ENCODE peak calls at places on chromosomes 11 and 22, in four cellular contexts. K is H1, U is GM12878, M is K562. D is an unnamed sample.

GRCh38 chr11:122769126-122769780 is 69.0 kb upstream of the CRTAM start:
- DNase-seq in U (no peak), K (no peak), M (no peak), D (no peak)

GRCh38 chr11:46655631-46656030 is 38.3 kb downstream of the ATG13 start:
- DNase-seq in U (no peak), K (no peak), M (no peak), D (no peak)

GRCh38 chr11:44886765-44887164 is 63.9 kb downstream of the TP53I11 start:
- DNase-seq in M (no peak), U (no peak), K (no peak), D (no peak)

GRCh38 chr22:45720875-45721378 is 49.3 kb downstream of the ATXN10 start:
- DNase-seq in M (no peak), K (no peak), U (no peak), D (no peak)

GRCh38 chr11:121563900-121564822 is 111.4 kb upstream of the SORL1-AS1 start:
- DNase-seq in U (no peak), M (no peak), K (no peak), D (no peak)

GRCh38 chr11:122772945-122773344 is 65.4 kb upstream of the CRTAM start:
- DNase-seq in M (no peak), K (no peak), U (no peak), D (no peak)

GRCh38 chr22:30655532-30655931 is 12.1 kb downstream of the DUSP18 start:
- DNase-seq in K (no peak), M (no peak), U (no peak), D (no peak)

GRCh38 chr11:47109882-47110281 is 66.8 kb downstream of the ARFGAP2 start:
- DNase-seq in M (no peak), U (no peak), K (no peak), D (no peak)

GRCh38 chr11:118921121-118921928 is 4.4 kb downstream of the BCL9L start:
- DNase-seq in U (no peak), K (no peak), M (no peak), D (no peak)

GRCh38 chr11:45777127-45777969 is 27.6 kb upstream of the SLC35C1 start:
- DNase-seq in U (no peak), K (no peak), M (no peak), D (no peak)

GRCh38 chr11:94171693-94172440 is 43.2 kb downstream of the PANX1 start:
- DNase-seq in M (peak; percentile 84), U (no peak), K (peak; percentile 36), D (peak; percentile 16)

GRCh38 chr11:2738551-2739431 is 39.0 kb upstream of the KCNQ1OT1 start:
- DNase-seq in U (no peak), M (peak; percentile 68), K (no peak), D (no peak)

GRCh38 chr11:61053198-61053597 is 49.1 kb upstream of the CD5 start:
- DNase-seq in M (no peak), U (no peak), K (no peak), D (no peak)

GRCh38 chr11:125069796-125070195 is 6.7 kb downstream of the SLC37A2 start:
- DNase-seq in U (no peak), M (no peak), K (no peak), D (no peak)

GRCh38 chr11:12506502-12506921 is 129.1 kb downstream of the PARVA start:
- DNase-seq in U (no peak), M (no peak), K (no peak), D (no peak)

GRCh38 chr22:34866501-34867171 is 199.3 kb upstream of the ISX start:
- DNase-seq in K (no peak), U (no peak), M (no peak), D (no peak)

GRCh38 chr11:78210000-78210608 is 21.4 kb downstream of the USP35 start:
- DNase-seq in K (no peak), U (no peak), M (no peak), D (no peak)

GRCh38 chr11:46210133-46210636 is 67.3 kb upstream of the CREB3L1 start:
- DNase-seq in M (no peak), K (no peak), U (peak; percentile 15), D (no peak)

GRCh38 chr11:47047972-47048371 is 111.4 kb downstream of the CSTPP1 start:
- DNase-seq in K (no peak), U (no peak), M (no peak), D (no peak)

GRCh38 chr11:120199613-120200012 is 11.2 kb upstream of the OAF start:
- DNase-seq in K (no peak), M (no peak), U (no peak), D (no peak)

GRCh38 chr22:42001127-42001526 is 2.5 kb downstream of the WBP2NL start:
- DNase-seq in U (no peak), M (no peak), K (no peak), D (no peak)

GRCh38 chr22:42684462-42685195 is 35.4 kb upstream of the CYB5R3 start:
- DNase-seq in U (no peak), K (no peak), M (no peak), D (no peak)

GRCh38 chr11:58963551-58964075 is 24.3 kb downstream of the GLYATL1 start:
- DNase-seq in U (no peak), M (no peak), K (peak; percentile 70), D (no peak)

GRCh38 chr22:35205956-35206355 is 51.3 kb upstream of the HMGXB4 start:
- DNase-seq in U (no peak), M (no peak), K (no peak), D (no peak)

GRCh38 chr11:33670250-33671011 is 30.2 kb downstream of the C11orf91 start:
- DNase-seq in U (no peak), K (no peak), M (no peak), D (no peak)

GRCh38 chr11:132125855-132126841 is 755.7 kb downstream of the NTM start:
- DNase-seq in K (no peak), U (no peak), M (no peak), D (no peak)

GRCh38 chr11:3617990-3618389 is 23.8 kb downstream of the ART5 start:
- DNase-seq in K (no peak), U (no peak), M (no peak), D (no peak)

GRCh38 chr22:18977824-18978425 is 41.8 kb upstream of the PRODH start:
- DNase-seq in U (no peak), M (no peak), K (no peak), D (no peak)

GRCh38 chr11:44556735-44557409 is 8.6 kb upstream of the CD82 start:
- DNase-seq in K (no peak), M (no peak), U (peak; percentile 47), D (peak; percentile 54)

GRCh38 chr11:73988227-73988626 is 5.6 kb upstream of the UCP2 start:
- DNase-seq in M (no peak), K (no peak), U (no peak), D (no peak)
- TF ChIP-seq EGR1 in M (no peak), K (no peak), U (no peak), D (no peak)

GRCh38 chr22:39281126-39281525 is 36.3 kb upstream of the PDGFB start:
- DNase-seq in K (no peak), M (no peak), U (no peak), D (no peak)

GRCh38 chr22:39284983-39285382 is 34.4 kb downstream of the RPL3 start:
- DNase-seq in U (no peak), M (no peak), K (no peak), D (no peak)

GRCh38 chr22:39284142-39284980 is 35.1 kb downstream of the RPL3 start:
- DNase-seq in U (no peak), M (no peak), K (no peak), D (no peak)

GRCh38 chr22:39283312-39284141 is 35.9 kb downstream of the RPL3 start:
- DNase-seq in M (peak; percentile 93), U (no peak), K (no peak), D (no peak)

DNA sequence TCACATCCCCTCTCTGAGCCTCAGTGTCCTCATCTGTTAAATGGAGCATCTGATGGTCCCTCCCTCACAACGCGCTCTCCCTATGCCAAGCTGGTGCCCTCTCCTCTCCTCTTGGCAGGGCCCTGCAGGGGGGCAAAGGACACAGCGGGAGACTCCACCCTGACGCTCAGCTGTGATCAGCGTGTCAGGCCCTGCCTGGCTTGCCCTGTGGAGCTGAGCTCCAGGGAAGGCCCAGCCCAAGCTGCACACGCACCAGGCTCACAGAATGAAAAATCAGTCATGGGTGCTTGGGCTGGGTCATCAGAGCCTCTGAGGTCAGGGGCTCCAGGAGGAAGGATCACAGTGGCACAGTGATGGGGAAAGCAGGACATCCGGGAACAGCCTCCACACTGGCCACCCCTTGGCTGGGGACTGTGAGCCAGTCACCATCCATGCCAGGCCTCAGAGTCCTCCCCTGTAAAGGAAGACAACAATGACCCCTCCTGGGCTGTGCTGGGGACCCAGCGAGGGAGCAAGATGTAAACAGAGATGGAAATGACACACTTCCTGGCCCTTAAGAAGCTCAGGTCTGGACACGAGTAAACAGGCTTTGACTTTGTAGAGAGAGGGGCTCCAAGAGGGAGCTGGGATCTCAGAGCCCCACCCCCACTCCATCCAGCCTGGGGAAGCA is 36.6 kb downstream of the RPL3 start:
- DNase-seq in U (no peak), M (no peak), K (no peak), D (no peak)
- TF ChIP-seq POLR2AphosphoS5 in U (no peak), M (no peak), K (no peak), D (no peak)

GRCh38 chr11:77155556-77156130 is 27.6 kb downstream of the MYO7A start:
- DNase-seq in M (no peak), K (no peak), U (no peak), D (no peak)

GRCh38 chr11:77155082-77155475 is 27.0 kb downstream of the MYO7A start:
- DNase-seq in U (no peak), K (no peak), M (no peak), D (no peak)

GRCh38 chr11:77153276-77154185 is 25.5 kb downstream of the MYO7A start:
- DNase-seq in M (no peak), K (no peak), U (no peak), D (no peak)

GRCh38 chr11:77152846-77153245 is 24.8 kb downstream of the MYO7A start:
- DNase-seq in U (no peak), K (no peak), M (no peak), D (no peak)

DNA sequence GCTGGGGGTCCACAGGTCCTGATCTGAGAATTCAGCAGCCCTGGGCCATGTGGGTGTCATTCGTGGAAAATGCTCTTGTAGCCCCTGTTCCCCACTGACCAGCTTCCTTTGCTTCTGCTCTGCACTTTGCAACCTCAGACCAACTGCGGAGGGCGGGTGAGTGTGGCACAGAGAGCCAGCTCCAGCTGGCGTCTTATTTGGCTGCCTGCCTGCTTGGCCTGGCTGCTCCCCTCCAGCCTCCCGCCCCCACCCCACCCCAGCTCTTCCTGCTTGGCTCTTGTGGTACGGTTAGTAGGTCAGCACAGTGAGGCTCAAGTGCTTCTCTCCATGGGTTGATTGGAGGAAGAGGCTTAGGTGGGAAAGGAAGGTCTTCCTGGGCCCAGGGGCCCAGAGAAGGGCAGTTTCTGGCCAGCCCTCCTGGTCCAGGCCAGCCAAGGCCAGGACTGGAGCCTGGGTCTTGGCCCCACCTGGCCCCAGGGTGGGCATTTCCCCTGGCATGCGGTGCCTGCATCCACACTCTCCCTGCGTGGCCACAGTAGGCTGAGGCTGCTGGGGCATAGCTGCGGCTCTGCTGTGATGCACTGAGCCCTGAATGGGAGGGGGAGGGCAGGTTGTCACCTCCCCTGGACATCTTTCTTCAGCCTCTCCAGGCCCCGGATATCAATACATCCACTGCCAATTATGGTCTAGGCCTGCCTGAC is 26.5 kb downstream of the MYO7A start:
- DNase-seq in K (no peak), M (no peak), U (no peak), D (no peak)
- TF ChIP-seq EGR1 in K (no peak), M (no peak), U (no peak), D (no peak)

DNA sequence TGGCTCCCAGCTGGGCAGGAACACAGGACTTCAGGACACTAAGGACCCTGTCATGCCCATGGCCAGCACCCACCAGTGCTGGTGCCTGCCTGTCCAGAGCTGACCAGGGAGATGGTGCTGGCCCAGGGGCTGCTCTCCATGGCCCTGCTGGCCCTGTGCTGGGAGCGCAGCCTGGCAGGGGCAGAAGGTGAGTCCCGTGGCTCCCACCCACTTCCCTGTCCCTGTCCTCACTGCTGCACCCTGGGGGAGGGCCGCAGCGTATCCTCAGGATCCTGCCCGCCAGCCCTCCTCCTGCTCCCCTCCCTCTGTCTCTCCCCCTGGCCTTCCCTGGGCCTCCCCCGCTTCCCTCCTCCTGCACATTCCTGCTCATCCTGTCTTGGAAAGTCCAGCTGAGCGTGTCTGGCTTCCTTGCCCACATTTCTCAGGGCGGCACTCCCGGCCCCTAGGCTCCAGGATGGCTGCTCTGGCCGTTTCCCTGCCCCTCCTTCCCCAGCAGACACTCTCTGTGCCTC is 8.7 kb downstream of the CSF2RB start:
- DNase-seq in K (no peak), U (no peak), M (no peak), D (no peak)
- TF ChIP-seq POLR2AphosphoS5 in K (no peak), U (no peak), M (no peak), D (no peak)

D was measured in HCT116.